ENCODE peak calls at places on chromosomes 5 and 9, in four cellular contexts. T is K562, Q is HepG2, Z is left ventricle myocardium superior. S is an unnamed sample.

GRCh38 chr5:168266016-168266415 is 25.4 kb upstream of the WWC1 start:
- ATAC-seq in Z (peak), T (no peak), Q (no peak), S (no peak)

GRCh38 chr5:127112347-127112864 is 39.1 kb upstream of the C5orf63 start:
- ATAC-seq in Z (no peak), Q (no peak), T (no peak), S (no peak)

GRCh38 chr9:97959585-97959984 is 21.6 kb upstream of the HEMGN start:
- ATAC-seq in T (no peak), Z (no peak), Q (no peak), S (no peak)

GRCh38 chr5:177498013-177498847 is 826 bp upstream of the PDLIM7 start:
- ATAC-seq in T (peak), Q (peak), Z (peak), S (peak)

GRCh38 chr9:21890696-21891095 is 88.3 kb downstream of the MTAP start:
- ATAC-seq in Z (no peak), T (no peak), Q (no peak), S (no peak)

GRCh38 chr9:3768698-3769458 is 243.1 kb upstream of the RFX3 start:
- ATAC-seq in T (no peak), Z (peak), Q (no peak), S (no peak)

GRCh38 chr9:70352802-70353201 is 61.7 kb downstream of the KLF9 start:
- ATAC-seq in Q (no peak), T (no peak), Z (no peak), S (no peak)

GRCh38 chr9:28662675-28663074 is 1089.4 kb upstream of the C9orf72 start:
- ATAC-seq in Z (no peak), Q (no peak), T (no peak), S (no peak)

GRCh38 chr9:72931897-72932296 is 21.0 kb downstream of the ALDH1A1 start:
- ATAC-seq in Z (no peak), T (no peak), Q (no peak), S (no peak)

GRCh38 chr9:1094749-1095148 is 44.6 kb downstream of the DMRT2 start:
- ATAC-seq in Q (no peak), Z (no peak), T (no peak), S (no peak)

GRCh38 chr5:67187318-67187717 is 9.3 kb downstream of the CD180 start:
- ATAC-seq in T (no peak), Z (no peak), Q (no peak), S (no peak)

GRCh38 chr5:152601806-152602467 is 196.9 kb upstream of the NMUR2 start:
- ATAC-seq in T (no peak), Z (no peak), Q (no peak), S (no peak)

GRCh38 chr9:18896531-18897179 is 136.4 kb downstream of the SAXO1 start:
- ATAC-seq in T (no peak), Q (no peak), Z (no peak), S (peak)

GRCh38 chr5:105840800-105841199 is 1829.9 kb downstream of the EFNA5 start:
- ATAC-seq in T (peak), Z (no peak), Q (no peak), S (no peak)

GRCh38 chr5:77308154-77308960 is 97.9 kb downstream of the PDE8B start:
- ATAC-seq in Z (no peak), T (no peak), Q (peak), S (no peak)

GRCh38 chr5:30839956-30840355 is 353.5 kb upstream of the CDH6 start:
- ATAC-seq in Q (no peak), Z (peak), T (no peak), S (no peak)

GRCh38 chr5:181235689-181236366 is 7.9 kb downstream of the RACK1 start:
- ATAC-seq in T (peak), Q (no peak), Z (no peak), S (no peak)